ENCODE peak calls at places on chromosomes 7 and 10, in ten cellular contexts. G, J, Z, F, R, W, P, U, V and L are unnamed samples.

GRCh38 chr7:2125931-2126330 is 106.8 kb downstream of the MAD1L1 start:
- DNase-seq in P (no peak), F (no peak), J (no peak), Z (no peak), R (no peak), W (no peak), V (no peak), U (no peak), G (no peak), L (no peak)

GRCh38 chr7:120825152-120825551 is 32.8 kb downstream of the TSPAN12 start:
- DNase-seq in J (no peak), U (no peak), Z (no peak), V (no peak), G (no peak), R (no peak), W (no peak), F (no peak), P (no peak), L (no peak)

GRCh38 chr10:132459252-132460028 is 62.4 kb downstream of the PWWP2B start:
- DNase-seq in R (peak), G (peak), J (no peak), F (no peak), Z (peak), U (no peak), W (peak), V (peak), P (no peak), L (no peak)

GRCh38 chr10:71339796-71340589 is 20.9 kb downstream of the SLC29A3 start:
- DNase-seq in J (no peak), F (no peak), P (peak), V (no peak), W (no peak), Z (no peak), G (peak), U (no peak), R (peak), L (no peak)

GRCh38 chr10:14244147-14244546 is 86.6 kb downstream of the FRMD4A start:
- DNase-seq in F (no peak), W (no peak), P (no peak), U (no peak), G (no peak), Z (no peak), J (no peak), R (no peak), V (no peak), L (no peak)

GRCh38 chr7:47587976-47588375 is 6.1 kb upstream of the TNS3 start:
- DNase-seq in F (no peak), P (peak), V (no peak), W (no peak), R (no peak), Z (no peak), U (no peak), G (no peak), J (no peak), L (no peak)

GRCh38 chr10:31475514-31475913 is 156.5 kb downstream of the ZEB1 start:
- DNase-seq in U (no peak), V (no peak), F (no peak), G (no peak), Z (no peak), J (no peak), P (no peak), R (no peak), W (no peak), L (no peak)

GRCh38 chr10:80205478-80206276 is at the start of gene ANXA11:
- DNase-seq in W (peak), V (peak), Z (peak), U (peak), G (peak), F (peak), P (peak), R (peak), J (peak), L (peak)

GRCh38 chr7:132773527-132773956 is 197.3 kb upstream of the PLXNA4 start:
- DNase-seq in W (no peak), R (no peak), J (no peak), U (peak), G (no peak), F (no peak), V (no peak), Z (no peak), P (no peak), L (no peak)

GRCh38 chr10:20713420-20713819 is 183.7 kb downstream of the NEBL start:
- DNase-seq in R (no peak), F (no peak), V (no peak), J (no peak), P (no peak), U (no peak), G (no peak), W (no peak), Z (no peak), L (no peak)

GRCh38 chr10:5632430-5632829 is 34.0 kb downstream of the ASB13 start:
- DNase-seq in Z (peak), U (no peak), R (peak), P (peak), G (peak), J (no peak), W (no peak), V (no peak), F (no peak), L (no peak)

GRCh38 chr10:126908225-126908624 is 3.0 kb downstream of the DOCK1 start:
- DNase-seq in V (peak), J (no peak), F (no peak), R (no peak), G (no peak), W (no peak), P (no peak), Z (no peak), U (peak), L (no peak)

GRCh38 chr7:66182920-66183319 is 22.2 kb upstream of the TPST1 start:
- DNase-seq in W (no peak), R (no peak), V (no peak), J (no peak), F (no peak), U (no peak), P (no peak), Z (peak), G (no peak), L (no peak)

GRCh38 chr10:124622158-124622557 is 122.0 kb downstream of the FAM53B start:
- DNase-seq in U (no peak), Z (no peak), P (no peak), V (no peak), G (no peak), F (no peak), W (no peak), R (no peak), J (no peak), L (no peak)

GRCh38 chr10:3054816-3055202 is 12.5 kb upstream of the PFKP start:
- DNase-seq in W (no peak), J (no peak), F (no peak), V (no peak), Z (no peak), P (no peak), R (no peak), U (peak), G (no peak), L (no peak)

GRCh38 chr7:69635572-69636190 is 37.4 kb downstream of the AUTS2 start:
- DNase-seq in P (no peak), V (no peak), J (no peak), Z (no peak), U (peak), R (no peak), G (no peak), F (no peak), W (no peak), L (no peak)

GRCh38 chr7:22732556-22733126 is 5.6 kb downstream of the IL6 start:
- DNase-seq in G (no peak), W (no peak), F (no peak), J (no peak), P (peak), Z (no peak), U (peak), R (no peak), V (no peak), L (no peak)

GRCh38 chr7:102891693-102892261 is 21.0 kb upstream of the LRRC17 start:
- DNase-seq in J (no peak), F (no peak), V (no peak), W (peak), G (no peak), U (peak), R (no peak), Z (no peak), P (no peak), L (no peak)

GRCh38 chr7:124781907-124782306 is 16.3 kb upstream of the GPR37 start:
- DNase-seq in W (no peak), F (no peak), J (no peak), R (no peak), Z (no peak), P (no peak), G (no peak), U (no peak), V (no peak), L (no peak)

GRCh38 chr10:116748041-116748440 is 5.7 kb upstream of the HSPA12A start:
- DNase-seq in W (no peak), F (no peak), Z (no peak), V (no peak), U (peak), J (no peak), P (peak), R (peak), G (no peak), L (no peak)

GRCh38 chr7:77184990-77185389 is 14.6 kb downstream of the FGL2 start:
- DNase-seq in U (no peak), V (no peak), Z (no peak), J (no peak), G (no peak), R (no peak), W (no peak), F (no peak), P (no peak), L (no peak)

GRCh38 chr10:84177541-84178386 is 4.2 kb downstream of the GPR15LG start:
- DNase-seq in G (no peak), W (no peak), R (no peak), J (no peak), U (no peak), V (no peak), F (peak), Z (no peak), P (no peak), L (no peak)

GRCh38 chr10:44071479-44071878 is 313.4 kb downstream of the CXCL12 start:
- DNase-seq in R (no peak), J (no peak), Z (no peak), G (no peak), U (peak), F (no peak), V (no peak), W (no peak), P (no peak), L (no peak)

GRCh38 chr10:107409517-107409916 is 245.0 kb upstream of the SORCS1 start:
- DNase-seq in U (peak), F (no peak), V (no peak), P (no peak), W (no peak), Z (no peak), J (peak), R (no peak), G (no peak), L (no peak)

GRCh38 chr10:28250782-28251181 is 52.1 kb downstream of the MPP7 start:
- DNase-seq in W (no peak), J (no peak), Z (no peak), V (no peak), G (no peak), R (no peak), U (peak), P (no peak), F (no peak), L (no peak)

GRCh38 chr7:134362587-134363483 is 46.1 kb upstream of the SLC35B4 start:
- DNase-seq in Z (no peak), V (no peak), F (no peak), U (peak), J (no peak), G (no peak), W (no peak), P (no peak), R (no peak), L (no peak)

GRCh38 chr7:150966002-150966401 is 12.1 kb downstream of the KCNH2 start:
- DNase-seq in V (no peak), R (no peak), J (peak), G (no peak), U (no peak), F (no peak), Z (no peak), P (peak), W (no peak), L (no peak)

GRCh38 chr7:101169110-101169837 is 3.9 kb upstream of the VGF start:
- DNase-seq in V (no peak), G (no peak), R (no peak), Z (no peak), F (no peak), U (no peak), J (no peak), P (no peak), W (no peak), L (no peak)

GRCh38 chr10:8074881-8075280 is 20.4 kb downstream of the GATA3 start:
- DNase-seq in P (no peak), G (no peak), J (no peak), U (no peak), V (no peak), R (no peak), Z (no peak), F (no peak), W (no peak), L (no peak)

GRCh38 chr10:8075282-8076260 is 21.1 kb downstream of the GATA3 start:
- DNase-seq in U (no peak), J (no peak), W (no peak), Z (no peak), F (no peak), R (no peak), P (peak), G (no peak), V (no peak), L (no peak)

GRCh38 chr10:8071666-8072065 is 17.2 kb downstream of the GATA3 start:
- DNase-seq in W (no peak), G (no peak), P (no peak), V (no peak), R (no peak), F (no peak), U (no peak), J (no peak), Z (no peak), L (no peak)

GRCh38 chr10:8072211-8072610 is 17.7 kb downstream of the GATA3 start:
- DNase-seq in R (no peak), W (no peak), P (no peak), V (no peak), F (no peak), J (no peak), U (no peak), G (no peak), Z (no peak), L (no peak)

GRCh38 chr10:8073696-8074416 is 19.4 kb downstream of the GATA3 start:
- DNase-seq in V (peak), J (no peak), P (no peak), Z (no peak), R (no peak), F (no peak), U (no peak), W (no peak), G (no peak), L (no peak)
- H3K4me3 ChIP-seq in V (no peak), J (no peak), P (no peak), Z (no peak), R (no peak), F (no peak), U (no peak), W (no peak), G (no peak), L (no peak)

DNA sequence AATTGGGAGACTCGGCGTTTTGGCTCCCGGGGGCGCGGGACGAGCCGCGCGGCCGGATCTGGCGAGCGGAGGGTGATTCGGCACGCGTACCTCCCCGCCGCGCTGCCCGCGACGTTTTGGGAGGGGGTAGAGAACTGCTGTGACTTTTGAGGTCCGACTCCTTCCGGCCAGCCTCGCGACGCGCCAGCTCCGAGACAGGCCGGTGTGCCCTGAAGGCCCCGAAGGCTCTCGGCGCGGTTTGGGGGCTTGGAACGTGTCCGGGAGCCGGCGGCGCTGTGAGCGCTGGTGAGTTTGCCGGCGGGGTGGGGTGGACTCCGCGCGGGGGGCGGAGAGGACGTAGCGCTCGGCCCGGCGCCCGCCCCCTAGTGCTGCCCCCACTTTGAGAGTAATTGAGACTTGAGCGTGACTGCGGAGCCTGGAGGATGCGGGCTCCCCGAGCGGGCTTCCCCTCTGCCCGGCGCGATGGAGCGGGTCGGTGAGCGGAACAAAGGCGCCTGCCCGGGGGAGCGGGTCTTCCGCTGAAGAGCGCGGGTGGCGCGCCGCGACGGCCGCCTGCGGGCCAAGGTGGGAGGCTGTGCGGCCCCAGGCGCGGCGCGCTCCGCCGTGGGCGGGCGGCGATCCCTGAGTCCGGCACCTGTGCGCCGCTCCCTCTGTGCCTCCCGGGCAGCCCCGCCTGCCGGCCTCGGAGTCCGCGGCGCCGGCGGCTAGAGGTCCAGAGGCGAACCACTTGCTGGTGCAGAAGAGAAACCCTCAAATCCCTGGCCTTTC is at the start of gene GALNT17:
- DNase-seq in G (no peak), U (no peak), J (peak), R (no peak), W (peak), F (peak), P (no peak), Z (no peak), V (no peak), L (no peak)
- TF ChIP-seq CTCF in G (no peak), U (no peak), J (no peak), R (no peak), W (peak), F (no peak), P (no peak), Z (no peak), V (no peak), L (no peak)

GRCh38 chr7:143383642-143383957 is 2.5 kb downstream of the ZYX start:
- DNase-seq in U (no peak), P (no peak), V (no peak), J (no peak), R (no peak), W (no peak), G (no peak), Z (no peak), F (no peak), L (no peak)
- H3K4me3 ChIP-seq in U (peak), P (no peak), V (peak), J (no peak), R (peak), W (no peak), G (no peak), Z (peak), F (no peak), L (no peak)

GRCh38 chr10:120598377-120598776 is 141.3 kb downstream of the PLPP4 start:
- DNase-seq in G (no peak), V (no peak), R (no peak), F (no peak), P (no peak), Z (no peak), U (no peak), J (no peak), W (no peak), L (no peak)
- TF ChIP-seq CTCF in G (no peak), V (no peak), R (no peak), F (peak), P (no peak), Z (peak), U (no peak), J (no peak), W (no peak), L (peak)

GRCh38 chr10:89837173-89838001 is 136.0 kb downstream of the KIF20B start:
- DNase-seq in Z (peak), R (peak), J (no peak), W (peak), G (peak), P (peak), U (peak), F (peak), V (no peak), L (peak)
- H3K4me3 ChIP-seq in Z (peak), R (peak), J (no peak), W (peak), G (peak), P (no peak), U (peak), F (peak), V (peak), L (peak)

DNA sequence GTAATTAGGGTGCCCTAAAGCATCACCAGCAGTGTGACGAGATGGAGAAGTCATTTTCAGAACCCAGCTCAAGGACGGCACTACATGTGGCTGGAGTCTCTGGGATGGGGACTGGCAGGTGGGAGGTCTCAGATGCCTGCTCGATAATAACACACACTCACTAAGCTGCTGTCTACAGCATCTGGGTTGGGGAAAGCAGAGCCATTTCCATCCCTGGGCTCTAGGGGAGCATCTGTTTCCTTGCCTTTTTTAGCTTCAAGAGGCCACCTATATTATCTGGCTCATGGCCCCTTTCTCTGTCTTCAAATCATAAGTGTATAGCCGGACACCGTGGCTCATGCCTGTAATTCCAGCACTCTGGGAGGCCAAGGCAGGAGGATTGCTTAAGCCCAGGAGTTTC is 79.6 kb downstream of the SH3PXD2A start:
- DNase-seq in F (no peak), U (no peak), P (no peak), Z (no peak), V (no peak), J (no peak), W (no peak), R (no peak), G (no peak), L (no peak)
- TF ChIP-seq CTCF in F (no peak), U (no peak), P (no peak), Z (no peak), V (no peak), J (no peak), W (no peak), R (no peak), G (no peak), L (no peak)

GRCh38 chr7:55019329-55019690 is 493 bp downstream of the EGFR start:
- DNase-seq in F (no peak), J (peak), W (peak), G (peak), R (peak), U (peak), Z (peak), V (peak), P (peak), L (no peak)

GRCh38 chr7:55016746-55017090 is 2.1 kb upstream of the EGFR start:
- DNase-seq in J (no peak), Z (no peak), G (no peak), F (no peak), W (no peak), R (no peak), U (no peak), P (no peak), V (no peak), L (no peak)

GRCh38 chr7:55018361-55019328 is at the start of gene EGFR:
- DNase-seq in F (no peak), Z (peak), W (peak), J (peak), P (peak), G (peak), U (peak), R (peak), V (peak), L (no peak)

GRCh38 chr7:55016061-55016745 is 2.6 kb upstream of the EGFR start:
- DNase-seq in G (no peak), U (peak), W (no peak), V (no peak), F (no peak), P (no peak), Z (no peak), R (no peak), J (no peak), L (no peak)

GRCh38 chr7:55017841-55018240 is 976 bp upstream of the EGFR start:
- DNase-seq in Z (no peak), W (no peak), P (no peak), J (no peak), F (no peak), G (no peak), U (no peak), R (no peak), V (no peak), L (no peak)
- H3K4me3 ChIP-seq in Z (peak), W (no peak), P (peak), J (no peak), F (no peak), G (no peak), U (no peak), R (no peak), V (peak), L (no peak)

GRCh38 chr7:76048668-76048988 is 722 bp downstream of the MDH2 start:
- DNase-seq in U (no peak), P (no peak), G (no peak), R (peak), V (no peak), Z (peak), J (peak), F (no peak), W (no peak), L (no peak)
- TF ChIP-seq CTCF in U (no peak), P (no peak), G (no peak), R (no peak), V (no peak), Z (no peak), J (no peak), F (peak), W (no peak), L (no peak)